ENCODE peak calls at places on chromosomes 4 and X, in eight cellular contexts. E is K562, V is Peyer's patch, I is thyroid gland, F is endothelial cell of umbilical vein, R is GM12878, P is IMR-90, M is transverse colon. C is an unnamed sample.

GRCh38 chr4:153468587-153468986 is 2.4 kb downstream of the TMEM131L start:
- DNase-seq in E (no peak), F (no peak), R (peak), I (no peak), M (no peak), P (no peak), V (peak), C (peak)

GRCh38 chr4:10063544-10064300 is 42.4 kb upstream of the SLC2A9 start:
- DNase-seq in R (no peak), V (peak), M (peak), P (peak), F (peak), I (peak), E (no peak), C (peak)

GRCh38 chr4:10677796-10678497 is 6.6 kb downstream of the CLNK start:
- DNase-seq in R (no peak), F (no peak), E (no peak), M (no peak), P (no peak), I (no peak), V (no peak), C (no peak)

GRCh38 chr4:112099701-112100289 is 45.5 kb upstream of the FAM241A start:
- DNase-seq in P (peak), I (no peak), V (no peak), M (no peak), F (peak), E (peak), R (peak), C (peak)

GRCh38 chrX:107674480-107675364 is 46.4 kb downstream of the PRPS1 start:
- DNase-seq in M (peak), V (peak), P (no peak), I (peak), E (peak), F (no peak), R (no peak), C (peak)

GRCh38 chr4:13984996-13985780 is 357.7 kb upstream of the BOD1L1 start:
- DNase-seq in V (no peak), E (no peak), R (no peak), M (no peak), F (no peak), I (no peak), P (peak), C (no peak)

GRCh38 chr4:123613586-123614344 is 217.2 kb downstream of the SPRY1 start:
- DNase-seq in I (no peak), V (no peak), P (peak), E (no peak), R (no peak), F (no peak), M (no peak), C (no peak)

GRCh38 chrX:48945517-48946348 is 11.7 kb downstream of the OTUD5 start:
- DNase-seq in F (peak), P (peak), I (peak), V (peak), M (peak), R (no peak), E (peak), C (peak)

GRCh38 chrX:63275127-63275526 is 76.0 kb downstream of the SPIN4 start:
- DNase-seq in V (no peak), F (peak), E (peak), M (peak), R (peak), P (peak), I (peak), C (peak)

GRCh38 chr4:73709461-73710033 is 30.8 kb upstream of the CXCL8 start:
- DNase-seq in F (no peak), M (no peak), I (no peak), R (no peak), V (no peak), P (no peak), E (no peak), C (peak)

GRCh38 chrX:154596290-154596929 is 11.5 kb downstream of the CTAG1A start:
- DNase-seq in V (no peak), I (peak), R (no peak), M (no peak), F (no peak), E (no peak), P (peak), C (peak)
- TF ChIP-seq CTCF in V (no peak), I (no peak), R (no peak), M (no peak), F (no peak), E (no peak), P (no peak), C (no peak)

GRCh38 chrX:69630147-69630546 is 14.2 kb downstream of the EDA start:
- DNase-seq in E (no peak), I (no peak), V (no peak), M (no peak), F (no peak), R (no peak), P (no peak), C (no peak)
- TF ChIP-seq POLR2A in E (no peak), I (no peak), V (no peak), M (no peak), F (no peak), R (no peak), P (no peak), C (no peak)

GRCh38 chr4:32658019-32658418 is 1937.8 kb downstream of the PCDH7 start:
- DNase-seq in I (no peak), E (no peak), R (no peak), P (no peak), M (no peak), F (no peak), V (no peak), C (no peak)

GRCh38 chr4:32662803-32663202 is 1942.6 kb downstream of the PCDH7 start:
- DNase-seq in V (no peak), F (no peak), R (no peak), P (no peak), E (no peak), M (no peak), I (no peak), C (no peak)

DNA sequence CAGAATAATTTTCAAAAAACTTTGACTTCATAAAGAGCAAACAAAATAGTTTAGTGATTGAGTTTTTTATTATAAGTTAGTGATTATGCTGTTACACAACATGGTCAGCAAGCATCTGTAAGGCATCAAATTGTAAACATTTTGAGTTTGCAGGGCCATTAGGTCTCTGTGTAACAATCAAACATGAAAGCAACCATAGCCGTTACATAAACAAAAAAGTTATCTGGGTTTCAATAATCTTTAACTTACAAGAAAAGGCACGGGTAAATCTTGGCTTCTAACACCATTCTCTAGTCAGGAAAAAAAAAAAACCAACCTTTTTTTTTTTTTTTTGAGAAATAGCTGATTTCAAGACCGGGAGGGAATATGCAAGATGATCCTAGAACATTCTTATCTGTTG is 1941.1 kb downstream of the PCDH7 start:
- DNase-seq in P (no peak), I (no peak), F (no peak), E (no peak), M (no peak), V (no peak), R (no peak), C (no peak)
- TF ChIP-seq CTCF in P (no peak), I (no peak), F (no peak), E (no peak), M (no peak), V (no peak), R (no peak), C (no peak)

GRCh38 chr4:15001825-15002658 is at the start of gene CPEB2:
- DNase-seq in V (peak), R (peak), I (peak), M (peak), P (peak), E (peak), F (peak), C (peak)

GRCh38 chr4:15003891-15004700 is 1.8 kb downstream of the CPEB2 start:
- DNase-seq in E (peak), V (peak), F (peak), M (peak), P (no peak), I (peak), R (no peak), C (peak)

GRCh38 chr4:15003441-15003890 is 1.2 kb downstream of the CPEB2 start:
- DNase-seq in F (no peak), V (peak), P (peak), M (peak), R (no peak), I (peak), E (peak), C (peak)

GRCh38 chr4:15001248-15001824 is 945 bp upstream of the CPEB2 start:
- DNase-seq in P (peak), R (no peak), V (peak), E (peak), M (peak), F (peak), I (peak), C (peak)

GRCh38 chr4:15002659-15003440 is 569 bp downstream of the CPEB2 start:
- DNase-seq in F (peak), R (peak), V (peak), E (peak), I (peak), M (peak), P (peak), C (peak)
- TF ChIP-seq POLR2A in F (no peak), R (peak), V (peak), E (peak), I (no peak), M (peak), P (peak), C (peak)

DNA sequence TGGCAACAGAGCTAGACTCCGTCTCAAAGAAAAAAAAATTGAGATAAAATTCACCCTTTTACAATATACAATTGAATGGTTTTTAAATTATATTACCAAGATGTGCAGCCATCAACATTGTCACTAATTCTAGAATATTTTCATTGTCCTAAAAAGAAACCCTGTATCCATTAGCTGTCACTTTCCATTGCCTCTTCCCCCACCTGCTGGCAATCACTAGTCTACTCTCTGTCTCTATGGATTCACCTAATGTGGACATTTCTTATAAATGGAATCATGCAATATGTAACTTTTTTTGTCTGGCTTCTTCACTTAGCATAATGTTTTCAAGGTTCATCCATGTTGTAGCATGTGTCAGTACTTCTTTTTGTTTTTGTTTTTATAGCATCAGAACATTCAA is 20.8 kb downstream of the ABHD18 start:
- DNase-seq in V (no peak), F (no peak), M (no peak), R (no peak), E (no peak), P (no peak), I (no peak), C (no peak)
- TF ChIP-seq CTCF in V (no peak), F (no peak), M (no peak), R (peak), E (peak), P (no peak), I (no peak), C (no peak)

GRCh38 chrX:53300157-53300556 is 18.8 kb upstream of the IQSEC2 start:
- DNase-seq in P (no peak), M (no peak), V (peak), E (no peak), F (no peak), I (no peak), R (no peak), C (no peak)
- TF ChIP-seq POLR2A in P (no peak), M (no peak), V (no peak), E (no peak), F (no peak), I (no peak), R (no peak), C (no peak)